ENCODE peak calls at places on chromosomes 6 and 20, in six cellular contexts. T, B, R, M, A and K are unnamed samples.
A peak's percentile ranks its signal among the peaks of the same experiment; 100 is the strongest.

GRCh38 chr6:160088069-160088773 is 33.4 kb upstream of the SLC22A1 start:
- DNase-seq in T (peak; percentile 89), M (peak; percentile 86), A (peak; percentile 44), R (peak; percentile 75), B (peak; percentile 60), K (peak; percentile 72)

GRCh38 chr6:130620338-130620781 is 206.8 kb upstream of the SMLR1 start:
- DNase-seq in A (no peak), T (no peak), B (no peak), R (no peak), M (no peak), K (no peak)

GRCh38 chr6:16136536-16137450 is 7.9 kb downstream of the MYLIP start:
- DNase-seq in R (peak; percentile 73), B (peak; percentile 40), T (peak; percentile 92), M (no peak), A (no peak), K (peak; percentile 7)

GRCh38 chr6:45500924-45501816 is 123.4 kb upstream of the SUPT3H start:
- DNase-seq in A (no peak), R (no peak), M (no peak), B (no peak), T (no peak), K (no peak)

GRCh38 chr6:119142637-119143036 is 64.2 kb upstream of the FAM184A start:
- DNase-seq in A (no peak), B (no peak), R (no peak), T (no peak), M (no peak), K (no peak)

GRCh38 chr6:122770835-122771601 is 8.5 kb upstream of the FABP7 start:
- DNase-seq in B (no peak), M (no peak), A (no peak), R (no peak), T (no peak), K (no peak)

GRCh38 chr20:49583669-49584417 is 15.9 kb upstream of the PTGIS start:
- DNase-seq in M (peak; percentile 95), T (peak; percentile 95), R (peak; percentile 78), A (peak; percentile 75), B (peak; percentile 90), K (peak; percentile 35)

GRCh38 chr6:76876922-76877553 is 586.3 kb downstream of the HTR1B start:
- DNase-seq in R (peak; percentile 36), B (peak; percentile 54), A (peak; percentile 19), M (no peak), T (peak; percentile 12), K (no peak)

GRCh38 chr6:90216081-90216977 is 80.3 kb downstream of the BACH2 start:
- DNase-seq in B (no peak), M (no peak), T (peak; percentile 35), R (peak; percentile 19), A (peak; percentile 16), K (no peak)

GRCh38 chr20:62766716-62767115 is 29.6 kb upstream of the MRGBP start:
- DNase-seq in R (no peak), T (no peak), B (peak; percentile 82), M (no peak), A (no peak), K (no peak)

GRCh38 chr6:124022641-124023040 is 219.0 kb downstream of the NKAIN2 start:
- DNase-seq in B (no peak), T (no peak), M (no peak), A (no peak), R (no peak), K (no peak)

GRCh38 chr20:35768731-35769664 is 2.8 kb upstream of the PHF20 start:
- DNase-seq in R (peak; percentile 98), T (peak; percentile 98), M (peak; percentile 99), A (peak; percentile 92), B (peak; percentile 88), K (peak; percentile 80)

GRCh38 chr6:124982669-124983068 is 20.4 kb downstream of the RNF217 start:
- DNase-seq in M (no peak), B (no peak), R (no peak), A (no peak), T (no peak), K (no peak)

GRCh38 chr6:14924126-14925024 is 321.5 kb upstream of the JARID2 start:
- DNase-seq in T (peak; percentile 55), M (no peak), A (no peak), B (no peak), R (no peak), K (no peak)

GRCh38 chr6:16635291-16635809 is 125.9 kb downstream of the ATXN1 start:
- DNase-seq in B (no peak), R (no peak), A (no peak), T (no peak), M (no peak), K (no peak)

GRCh38 chr6:144149894-144150672 is at the start of gene STX11:
- DNase-seq in T (peak; percentile 29), R (peak; percentile 58), A (peak; percentile 82), M (peak; percentile 78), B (peak; percentile 67), K (peak; percentile 55)

GRCh38 chr6:64335195-64335594 is 699.6 kb downstream of the PHF3 start:
- DNase-seq in A (no peak), R (no peak), B (no peak), T (no peak), M (no peak), K (no peak)

GRCh38 chr6:143513410-143513809 is 1.9 kb upstream of the FUCA2 start:
- DNase-seq in B (peak; percentile 44), R (no peak), T (no peak), M (no peak), A (peak; percentile 14), K (no peak)

GRCh38 chr6:34888874-34889555 is at the start of gene ANKS1A:
- DNase-seq in R (peak; percentile 78), B (peak; percentile 94), T (peak; percentile 21), A (peak; percentile 84), M (peak; percentile 92), K (peak; percentile 78)

GRCh38 chr6:148367418-148368024 is 24.9 kb downstream of the SASH1 start:
- DNase-seq in A (peak; percentile 81), T (peak; percentile 75), B (no peak), R (peak; percentile 62), M (peak; percentile 76), K (peak; percentile 63)

GRCh38 chr6:89483111-89483720 is 50.3 kb downstream of the ANKRD6 start:
- DNase-seq in R (peak; percentile 67), T (no peak), A (peak; percentile 32), M (no peak), B (no peak), K (no peak)

GRCh38 chr6:162817196-162817595 is 89.4 kb downstream of the PACRG start:
- DNase-seq in T (no peak), M (no peak), B (no peak), R (no peak), A (no peak), K (no peak)

GRCh38 chr6:168919455-168920179 is 334.0 kb downstream of the THBS2 start:
- DNase-seq in B (no peak), T (no peak), A (no peak), M (no peak), R (no peak), K (no peak)

DNA sequence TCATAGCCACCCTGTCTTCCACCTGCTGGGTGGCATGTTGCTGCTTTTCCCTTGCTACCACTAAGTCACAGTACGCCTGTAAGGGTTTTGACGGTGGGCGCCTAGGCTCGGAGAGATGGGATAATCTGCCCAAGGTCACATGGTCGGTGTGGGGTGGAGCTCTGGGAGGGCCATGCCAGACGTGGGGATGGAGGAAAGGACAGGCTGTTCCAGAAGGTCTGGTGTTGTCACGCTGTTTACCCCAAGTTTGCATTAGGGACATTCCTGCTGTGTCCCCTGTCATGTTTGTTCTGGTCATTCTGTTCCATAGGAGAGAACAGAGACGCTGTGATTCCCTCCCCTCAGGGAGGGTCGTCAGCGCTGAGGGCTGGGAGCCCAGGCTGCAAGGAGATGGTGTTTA is 16.1 kb downstream of the IP6K3 start:
- DNase-seq in R (no peak), B (no peak), T (no peak), M (no peak), A (no peak), K (no peak)
- TF ChIP-seq POLR2A in R (no peak), B (no peak), T (no peak), M (no peak), A (no peak), K (no peak)

DNA sequence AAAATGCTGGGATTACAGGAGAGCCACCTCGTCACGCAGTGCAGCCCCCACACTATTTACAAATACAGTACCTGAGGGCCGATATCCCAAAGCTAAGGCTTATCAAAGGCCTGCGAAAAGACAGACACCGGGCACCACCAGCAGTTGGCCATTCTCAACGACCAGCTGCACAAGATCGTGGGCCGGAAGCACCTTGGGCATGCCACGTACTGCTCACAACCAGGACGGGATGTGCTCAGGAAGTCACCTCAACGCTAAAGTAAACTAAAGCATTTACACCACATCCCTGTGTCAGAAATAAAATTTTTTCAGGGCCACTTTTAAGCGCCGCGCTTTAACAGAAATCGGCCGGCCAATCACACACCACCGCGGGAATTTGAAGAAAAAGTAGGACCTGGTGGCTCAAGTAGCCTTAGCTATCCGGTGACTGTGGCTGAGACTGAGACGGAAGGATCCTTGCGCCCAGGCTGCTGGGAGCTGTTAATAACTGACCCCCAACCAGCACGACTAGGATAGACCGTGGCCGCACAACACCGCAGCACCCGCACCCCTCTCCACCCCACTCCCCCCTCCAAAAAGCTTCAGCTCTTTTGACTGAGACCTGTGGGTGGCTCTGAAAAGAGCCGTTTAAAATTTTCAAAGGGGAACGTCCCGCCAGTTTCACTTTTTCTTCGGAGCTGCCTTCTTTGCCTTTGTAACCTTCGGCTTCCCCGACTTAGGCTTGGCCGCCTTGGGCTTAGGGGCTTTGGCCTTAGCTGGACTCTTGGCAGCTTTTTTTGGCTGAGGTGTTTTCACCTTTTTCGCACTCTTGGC is 131.2 kb upstream of the BTN3A2 start:
- DNase-seq in T (peak; percentile 63), B (peak; percentile 58), A (peak; percentile 50), M (peak; percentile 76), R (peak; percentile 65), K (no peak)
- TF ChIP-seq POLR2A in T (peak; percentile 68), B (no peak), A (no peak), M (peak; percentile 8), R (no peak), K (peak; percentile 43)

GRCh38 chr6:36130672-36131516 is 581 bp downstream of the MAPK13 start:
- DNase-seq in B (peak; percentile 74), R (peak; percentile 74), T (no peak), M (peak; percentile 74), A (no peak), K (no peak)

GRCh38 chr6:36128073-36128472 is 2.2 kb upstream of the MAPK13 start:
- DNase-seq in M (no peak), R (no peak), B (no peak), A (no peak), T (no peak), K (no peak)

GRCh38 chr6:36131517-36132220 is 1.4 kb downstream of the MAPK13 start:
- DNase-seq in M (no peak), T (peak; percentile 80), A (no peak), B (peak; percentile 71), R (peak; percentile 93), K (peak; percentile 71)

GRCh38 chr6:36128793-36129192 is 1.5 kb upstream of the MAPK13 start:
- DNase-seq in A (no peak), B (no peak), M (peak; percentile 48), T (no peak), R (no peak), K (no peak)

GRCh38 chr6:36129889-36130671 is at the start of gene MAPK13:
- DNase-seq in T (peak; percentile 40), A (no peak), M (no peak), B (peak; percentile 66), R (no peak), K (no peak)
- TF ChIP-seq POLR2A in T (no peak), A (no peak), M (no peak), B (no peak), R (no peak), K (no peak)

DNA sequence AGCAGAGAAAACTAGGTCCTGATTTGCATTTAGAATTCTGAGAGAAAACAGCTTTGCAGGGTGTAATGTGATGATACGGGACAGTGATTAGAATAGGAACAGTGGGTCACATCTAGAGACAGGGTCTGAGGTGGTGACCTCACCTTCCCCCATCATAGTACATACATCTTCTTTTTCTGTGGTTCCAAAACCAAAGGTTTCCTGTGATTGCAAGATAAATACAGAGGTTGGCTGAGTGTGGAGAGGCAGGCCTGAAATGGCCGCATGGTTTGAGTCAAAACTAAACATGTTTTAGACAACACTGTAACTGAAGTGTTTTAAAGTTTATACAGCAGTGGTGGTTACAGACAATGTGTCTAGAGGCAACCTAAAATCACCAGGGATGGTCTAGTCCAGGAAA is 10.4 kb upstream of the NT5DC1 start:
- DNase-seq in A (no peak), B (no peak), M (no peak), R (no peak), T (no peak), K (no peak)
- TF ChIP-seq POLR2A in A (no peak), B (no peak), M (no peak), R (no peak), T (no peak), K (no peak)